ENCODE peak calls at places on chromosomes 13 and 19, in nine cellular contexts. N, R, H, M, X, C, D, W and A are unnamed samples.
A peak's percentile ranks its signal among the peaks of the same experiment; 100 is the strongest.

GRCh38 chr19:311813-312261 is 20.6 kb upstream of the PLPP2 start:
- DNase-seq in X (no peak), D (no peak), M (no peak), N (no peak), W (no peak), C (no peak), R (no peak), H (no peak), A (no peak)

GRCh38 chr13:113665582-113666323 is 1.3 kb upstream of the GRK1 start:
- DNase-seq in W (no peak), D (no peak), M (no peak), C (no peak), X (no peak), R (no peak), N (no peak), H (no peak), A (no peak)

GRCh38 chr19:54517483-54517882 is 14.9 kb downstream of the LAIR2 start:
- DNase-seq in M (no peak), R (peak; percentile 55), W (peak; percentile 48), N (peak; percentile 3), C (peak; percentile 56), H (peak; percentile 46), X (no peak), D (peak; percentile 83), A (no peak)

GRCh38 chr19:944171-944567 is 18.3 kb downstream of the ARID3A start:
- DNase-seq in M (no peak), H (peak; percentile 93), C (no peak), N (no peak), X (no peak), D (no peak), W (peak; percentile 49), R (no peak), A (no peak)

GRCh38 chr13:100707818-100708740 is 33.5 kb upstream of the TMTC4 start:
- DNase-seq in H (peak; percentile 16), W (peak; percentile 37), N (no peak), X (no peak), C (no peak), D (no peak), M (no peak), R (no peak), A (peak; percentile 3)

GRCh38 chr19:6249296-6249695 is 30.5 kb downstream of the MLLT1 start:
- DNase-seq in H (peak; percentile 35), D (no peak), N (no peak), X (peak; percentile 60), R (no peak), C (no peak), M (no peak), W (peak; percentile 63), A (no peak)

GRCh38 chr13:25114220-25114619 is 18.3 kb downstream of the PABPC3 start:
- DNase-seq in W (peak; percentile 78), R (peak; percentile 60), M (no peak), X (peak; percentile 88), N (peak; percentile 62), H (peak; percentile 82), C (peak; percentile 89), D (peak; percentile 70), A (peak; percentile 53)

GRCh38 chr13:48586591-48587103 is 53.8 kb upstream of the RCBTB2 start:
- DNase-seq in C (no peak), H (peak; percentile 84), X (peak; percentile 58), D (no peak), N (no peak), W (no peak), R (no peak), M (no peak), A (no peak)

GRCh38 chr19:11848594-11849263 is at the start of gene ZNF439:
- DNase-seq in H (peak; percentile 83), M (peak; percentile 63), X (peak; percentile 92), W (peak; percentile 53), N (peak; percentile 81), D (peak; percentile 93), R (no peak), C (peak; percentile 93), A (peak; percentile 62)

GRCh38 chr19:5585461-5586299 is 17.9 kb upstream of the TINCR start:
- DNase-seq in N (no peak), W (no peak), C (no peak), X (peak; percentile 34), R (no peak), M (no peak), D (no peak), H (no peak), A (no peak)

GRCh38 chr19:11321206-11322126 is 18.0 kb downstream of the RAB3D start:
- DNase-seq in W (no peak), D (no peak), M (no peak), N (no peak), R (no peak), H (no peak), C (peak; percentile 33), X (no peak), A (no peak)

GRCh38 chr19:41218615-41219507 is at the start of gene AXL:
- DNase-seq in W (peak; percentile 70), N (peak; percentile 91), C (peak; percentile 23), D (no peak), X (peak; percentile 67), R (no peak), M (no peak), H (peak; percentile 83), A (peak; percentile 72)

GRCh38 chr19:17156296-17156946 is 58.7 kb upstream of the USE1 start:
- DNase-seq in X (no peak), C (no peak), W (no peak), D (no peak), M (no peak), N (no peak), H (no peak), R (no peak), A (no peak)

GRCh38 chr19:623974-624373 is 9.4 kb downstream of the POLRMT start:
- DNase-seq in M (no peak), X (no peak), W (peak; percentile 88), R (no peak), C (no peak), N (peak; percentile 89), H (peak; percentile 76), D (no peak), A (no peak)